ENCODE peak calls at places on chromosomes 7 and 10, in four cellular contexts. I is EL, V is NCI-H1436, T is cerebellar cortex. Q is an unnamed sample.

GRCh38 chr7:142231716-142232115 is 26.1 kb downstream of the PRSS58 start:
- DNase-seq in I (no peak), V (no peak), T (no peak), Q (no peak)

GRCh38 chr10:14758994-14759664 is 15.6 kb downstream of the FAM107B start:
- DNase-seq in I (no peak), V (no peak), T (no peak), Q (no peak)

GRCh38 chr10:112954974-112955735 is 5.1 kb downstream of the TCF7L2 start:
- DNase-seq in I (no peak), V (no peak), T (no peak), Q (no peak)

GRCh38 chr10:19656420-19657042 is 159.7 kb upstream of the PLXDC2 start:
- DNase-seq in I (peak), V (no peak), T (no peak), Q (no peak)

GRCh38 chr7:16813232-16813616 is 8.4 kb upstream of the AGR2 start:
- DNase-seq in I (no peak), V (no peak), T (no peak), Q (no peak)

GRCh38 chr7:6209340-6209739 is 63.1 kb downstream of the CYTH3 start:
- DNase-seq in I (no peak), V (no peak), T (peak), Q (no peak)

GRCh38 chr7:157470699-157471098 is 133.9 kb downstream of the DNAJB6 start:
- DNase-seq in I (no peak), V (no peak), T (no peak), Q (no peak)

GRCh38 chr10:44307691-44308090 is 77.2 kb downstream of the CXCL12 start:
- DNase-seq in I (no peak), V (no peak), T (no peak), Q (no peak)

GRCh38 chr10:68957654-68958053 is 1.7 kb downstream of the DDX21 start:
- DNase-seq in I (peak), V (no peak), T (no peak), Q (no peak)

GRCh38 chr7:46478046-46478445 is 557.0 kb upstream of the IGFBP3 start:
- DNase-seq in I (peak), V (no peak), T (no peak), Q (no peak)

GRCh38 chr10:133139561-133140065 is 20.4 kb upstream of the KNDC1 start:
- DNase-seq in I (no peak), V (no peak), T (no peak), Q (peak)

GRCh38 chr10:17006631-17007161 is 122.9 kb downstream of the CUBN start:
- DNase-seq in I (peak), V (no peak), T (no peak), Q (no peak)

GRCh38 chr7:1460757-1461639 is 1.7 kb upstream of the MICALL2 start:
- DNase-seq in I (peak), V (no peak), T (peak), Q (peak)

GRCh38 chr10:71213761-71214440 is 1.5 kb downstream of the UNC5B start:
- DNase-seq in I (peak), V (no peak), T (peak), Q (peak)

GRCh38 chr7:30155481-30155880 is 20.7 kb downstream of the MTURN start:
- DNase-seq in I (no peak), V (no peak), T (no peak), Q (no peak)

GRCh38 chr7:10128748-10129147 is 844.9 kb upstream of the PHF14 start:
- DNase-seq in I (no peak), V (peak), T (no peak), Q (no peak)

GRCh38 chr7:120334475-120334874 is 61.5 kb downstream of the KCND2 start:
- DNase-seq in I (no peak), V (no peak), T (no peak), Q (no peak)

GRCh38 chr10:130161331-130161730 is 25.1 kb downstream of the GLRX3 start:
- DNase-seq in I (no peak), V (no peak), T (no peak), Q (no peak)

GRCh38 chr10:107553470-107553869 is 389.0 kb upstream of the SORCS1 start:
- DNase-seq in I (peak), V (no peak), T (no peak), Q (no peak)

GRCh38 chr7:110573862-110574528 is 516.9 kb upstream of the LRRN3 start:
- DNase-seq in I (peak), V (no peak), T (no peak), Q (no peak)

GRCh38 chr10:53102424-53102823 is 329.8 kb upstream of the MBL2 start:
- DNase-seq in I (no peak), V (no peak), T (no peak), Q (no peak)

GRCh38 chr10:25304606-25305005 is 129.8 kb downstream of the GPR158 start:
- DNase-seq in I (no peak), V (no peak), T (no peak), Q (no peak)

GRCh38 chr10:78798976-78799730 is 269.6 kb upstream of the ZMIZ1 start:
- DNase-seq in I (no peak), V (no peak), T (no peak), Q (no peak)

GRCh38 chr10:13839430-13839986 is 252.7 kb downstream of the PRPF18 start:
- DNase-seq in I (peak), V (no peak), T (no peak), Q (no peak)

GRCh38 chr10:73586583-73586984 is 4.6 kb downstream of the USP54 start:
- DNase-seq in I (peak), V (no peak), T (no peak), Q (no peak)

Q was measured in posterior vena cava.